ENCODE peak calls at places on chromosomes 6 and 20, in ten cellular contexts. X, Q, Y, V, N, A, E, K, L and T are unnamed samples. For H3K4me1 and H3K27me3, the result is how much of the 10 kb centered on the place peaks cover.

GRCh38 chr20:1946762-1947534 is 46.9 kb downstream of the PDYN start:
- DNase-seq in A (peak), N (peak), Q (no peak), E (peak), V (peak), L (peak), K (no peak), Y (no peak), X (no peak), T (peak)

GRCh38 chr20:41065716-41066115 is 37.1 kb downstream of the TOP1 start:
- DNase-seq in E (no peak), N (no peak), A (no peak), Q (no peak), Y (no peak), V (no peak), X (no peak), K (no peak), L (no peak), T (no peak)

GRCh38 chr6:140138311-140138994 is 764.0 kb upstream of the CITED2 start:
- DNase-seq in K (no peak), Y (no peak), V (no peak), E (no peak), X (no peak), L (no peak), A (peak), Q (no peak), N (peak), T (no peak)

GRCh38 chr20:34491932-34492509 is 24.2 kb upstream of the DYNLRB1 start:
- DNase-seq in Y (no peak), L (no peak), K (no peak), E (no peak), N (no peak), X (no peak), V (no peak), A (no peak), Q (no peak), T (no peak)

GRCh38 chr6:160070427-160070826 is 51.2 kb upstream of the SLC22A1 start:
- DNase-seq in L (no peak), A (no peak), X (no peak), Q (no peak), K (no peak), N (no peak), V (no peak), E (no peak), Y (no peak), T (no peak)

GRCh38 chr6:121222656-121223055 is 111.6 kb downstream of the TBC1D32 start:
- DNase-seq in Y (no peak), Q (no peak), V (peak), K (no peak), L (no peak), X (no peak), A (no peak), E (no peak), N (no peak), T (no peak)

GRCh38 chr6:158894192-158894591 is 75.0 kb upstream of the EZR start:
- DNase-seq in E (no peak), Q (no peak), L (no peak), V (peak), A (no peak), Y (no peak), X (no peak), N (peak), K (no peak), T (no peak)

GRCh38 chr20:60057866-60058807 is 99.9 kb downstream of the CDH26 start:
- DNase-seq in Q (no peak), A (peak), E (peak), Y (peak), V (peak), L (peak), N (peak), X (peak), K (no peak), T (peak)

GRCh38 chr6:53598584-53598983 is 53.7 kb upstream of the GCLC start:
- DNase-seq in N (no peak), X (no peak), V (peak), A (peak), Q (no peak), K (no peak), E (no peak), L (no peak), Y (no peak), T (no peak)

GRCh38 chr20:57618091-57618765 is 2.0 kb downstream of the ZBP1 start:
- DNase-seq in L (no peak), N (peak), K (no peak), Y (no peak), Q (no peak), A (no peak), E (no peak), V (peak), X (peak), T (no peak)

DNA sequence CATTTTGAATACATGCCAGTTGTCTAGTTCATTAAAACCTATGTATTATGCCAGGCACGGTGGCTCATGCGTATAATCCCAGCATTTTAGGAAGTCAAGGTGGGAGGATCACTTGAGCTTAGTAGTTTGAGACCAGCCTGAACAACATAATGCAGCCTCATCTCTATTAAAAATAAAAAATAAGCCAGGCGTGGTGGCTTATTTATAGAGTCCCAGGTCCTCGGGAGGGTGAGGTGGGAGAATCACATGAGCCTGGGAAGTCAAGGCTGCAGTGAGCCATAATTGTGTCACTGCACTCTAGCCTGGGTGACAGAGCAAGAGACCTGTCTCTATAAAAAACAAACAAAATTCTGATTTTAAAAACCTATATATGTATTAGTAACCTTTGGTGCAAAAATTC is 27.5 kb downstream of the ORC3 start:
- DNase-seq in Y (no peak), Q (no peak), E (no peak), V (no peak), N (no peak), K (no peak), A (no peak), X (no peak), L (no peak), T (no peak)
- H3K4me1 ChIP-seq in Y (under half), Q (under half), E (under half), V (under half), N (under half), K (under half), A (under half), X (under half), L (under half), T (under half)

GRCh38 chr6:37514377-37514776 is 14.7 kb upstream of the CCDC167 start:
- DNase-seq in A (no peak), Q (no peak), L (no peak), Y (no peak), K (no peak), V (no peak), X (no peak), E (no peak), N (peak), T (no peak)
- H3K27me3 ChIP-seq in A (under half), Q (under half), L (under half), Y (under half), K (under half), V (under half), X (under half), E (half or more), N (under half), T (under half)

GRCh38 chr6:130159876-130160415 is 62.8 kb downstream of the SAMD3 start:
- DNase-seq in L (no peak), N (no peak), X (no peak), E (no peak), V (no peak), Q (no peak), A (no peak), Y (no peak), K (no peak), T (no peak)
- H3K4me1 ChIP-seq in L (under half), N (under half), X (under half), E (under half), V (under half), Q (under half), A (under half), Y (under half), K (under half), T (under half)

DNA sequence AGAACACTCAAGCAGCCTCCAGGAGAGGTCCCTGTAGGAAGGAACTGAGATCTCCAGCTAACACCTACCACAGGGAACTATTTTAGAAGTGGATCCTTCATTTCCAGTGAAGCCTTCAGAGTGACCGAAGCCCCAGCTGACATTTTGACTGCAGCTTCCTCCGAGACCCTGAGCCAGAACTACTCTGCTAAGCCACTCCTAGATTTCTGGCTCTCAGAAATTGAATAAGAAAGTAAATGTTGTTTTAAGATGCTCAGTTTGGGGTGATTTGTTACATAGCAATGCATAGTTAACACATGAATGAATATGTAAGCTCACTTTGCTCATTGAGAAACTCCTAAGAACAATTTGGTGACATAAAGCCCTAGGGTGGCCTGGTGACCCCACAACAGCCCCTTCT is 5.5 kb downstream of the TULP1 start:
- DNase-seq in V (no peak), X (no peak), E (no peak), Q (no peak), N (no peak), Y (no peak), L (no peak), K (no peak), A (no peak), T (no peak)
- H3K27me3 ChIP-seq in V (under half), X (under half), E (half or more), Q (under half), N (under half), Y (under half), L (under half), K (under half), A (under half), T (under half)

DNA sequence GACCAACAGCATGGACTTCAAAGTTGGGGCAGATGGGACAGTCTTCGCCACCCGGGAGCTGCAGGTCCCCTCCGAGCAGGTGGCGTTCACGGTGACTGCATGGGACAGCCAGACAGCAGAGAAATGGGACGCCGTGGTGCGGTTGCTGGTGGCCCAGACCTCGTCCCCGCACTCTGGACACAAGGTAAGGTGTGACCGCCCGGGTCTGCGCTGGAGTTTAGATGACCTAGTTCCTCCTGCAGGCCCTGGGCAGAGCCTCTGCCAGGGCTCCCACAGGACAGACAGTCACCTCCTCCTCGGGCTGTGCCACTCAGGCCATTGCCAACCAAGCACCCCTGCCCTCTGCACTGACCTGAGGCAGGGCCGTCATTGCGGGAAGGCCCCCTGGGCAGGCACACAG is 322.1 kb downstream of the TAF4 start:
- DNase-seq in N (no peak), Y (no peak), L (peak), E (no peak), V (no peak), Q (no peak), K (no peak), A (no peak), X (no peak), T (peak)
- H3K4me1 ChIP-seq in N (under half), Y (under half), L (under half), E (under half), V (under half), Q (under half), K (under half), A (under half), X (under half), T (under half)